ENCODE peak calls at places on chromosomes 6 and 20, in six cellular contexts. A is activated CD4-positive, alpha-beta T cell treated with anti-CD3 and anti-CD28 coated beads, Interleukin-2, amount 50 U/mL, for 4 hours; F is NCI-H1417; M is GM04503; Y is NCI-H510A; K is EL. C is an unnamed sample.

GRCh38 chr6:135250234-135250633 is 69.1 kb downstream of the MYB start:
- DNase-seq in F (no peak), A (no peak), Y (no peak), K (peak; percentile 17), M (no peak), C (no peak)

GRCh38 chr6:105872244-105872643 is 213.9 kb upstream of the PRDM1 start:
- DNase-seq in Y (no peak), A (no peak), K (no peak), F (no peak), M (no peak), C (no peak)

GRCh38 chr20:18985551-18985950 is 172.0 kb downstream of the SCP2D1 start:
- DNase-seq in K (no peak), A (no peak), Y (peak; percentile 69), F (no peak), M (no peak), C (no peak)

GRCh38 chr20:8646716-8647115 is 422.2 kb upstream of the PLCB4 start:
- DNase-seq in M (peak; percentile 76), A (no peak), K (peak; percentile 93), Y (no peak), F (no peak), C (no peak)

GRCh38 chr20:14264869-14265268 is 72.5 kb downstream of the FLRT3 start:
- DNase-seq in F (peak; percentile 34), M (no peak), A (no peak), K (peak; percentile 15), Y (no peak), C (no peak)

GRCh38 chr20:44738779-44739477 is 6.7 kb upstream of the KCNK15 start:
- DNase-seq in A (peak; percentile 18), K (peak; percentile 73), Y (peak; percentile 24), F (peak; percentile 87), M (no peak), C (peak; percentile 81)

GRCh38 chr20:44702776-44703175 is 12.4 kb upstream of the CCN5 start:
- DNase-seq in Y (no peak), M (peak; percentile 78), F (peak; percentile 23), A (no peak), K (peak; percentile 95), C (no peak)

GRCh38 chr6:128870751-128871150 is 12.2 kb upstream of the LAMA2 start:
- DNase-seq in M (no peak), Y (no peak), F (no peak), K (no peak), A (no peak), C (no peak)

GRCh38 chr6:89970609-89971337 is 76.5 kb downstream of the GJA10 start:
- DNase-seq in F (peak; percentile 87), A (no peak), K (peak; percentile 52), Y (peak; percentile 28), M (no peak), C (peak; percentile 73)

GRCh38 chr20:31355981-31356380 is 12.4 kb upstream of the DEFB118 start:
- DNase-seq in Y (no peak), K (peak; percentile 2), F (no peak), M (no peak), A (no peak), C (no peak)

GRCh38 chr6:55621993-55622392 is 43.0 kb upstream of the HMGCLL1 start:
- DNase-seq in K (no peak), F (no peak), A (no peak), M (no peak), Y (no peak), C (no peak)